ENCODE peak calls at places on chromosomes 5 and 9, in seven cellular contexts. Q, L, C, D, V, G and P are unnamed samples.

GRCh38 chr9:16728128-16728505 is 142.4 kb downstream of the BNC2 start:
- DNase-seq in L (no peak), Q (no peak), C (no peak), G (no peak), D (no peak), V (no peak), P (no peak)

GRCh38 chr5:92444888-92445287 is 1061.8 kb upstream of the ARRDC3 start:
- DNase-seq in Q (no peak), L (no peak), D (no peak), V (no peak), C (no peak), G (no peak), P (no peak)

GRCh38 chr5:82396871-82397514 is 118.8 kb upstream of the RPS23 start:
- DNase-seq in Q (no peak), L (peak; percentile 98), V (no peak), D (no peak), G (peak; percentile 99), C (no peak), P (peak; percentile 29)

GRCh38 chr5:60541980-60542379 is 158.0 kb downstream of the DEPDC1B start:
- DNase-seq in D (no peak), C (no peak), V (no peak), G (peak; percentile 85), Q (no peak), L (no peak), P (no peak)

GRCh38 chr9:97635026-97635425 is 1.4 kb downstream of the NCBP1 start:
- DNase-seq in C (no peak), Q (no peak), L (no peak), G (no peak), V (no peak), D (no peak), P (no peak)

GRCh38 chr9:92187989-92188714 is 72.9 kb upstream of the SPTLC1 start:
- DNase-seq in G (no peak), V (no peak), C (no peak), Q (no peak), L (no peak), D (no peak), P (no peak)

GRCh38 chr9:134298000-134298399 is 28.3 kb upstream of the RXRA start:
- DNase-seq in G (no peak), L (no peak), C (no peak), V (no peak), D (no peak), Q (no peak), P (no peak)

GRCh38 chr5:146091881-146092280 is 13.5 kb downstream of the PLAC8L1 start:
- DNase-seq in Q (no peak), C (no peak), D (no peak), L (no peak), G (no peak), V (no peak), P (no peak)

GRCh38 chr5:65926276-65926761 is at the start of gene ERBIN:
- DNase-seq in C (peak; percentile 75), G (peak; percentile 94), V (peak; percentile 68), D (peak; percentile 63), Q (peak; percentile 35), L (peak; percentile 60), P (peak; percentile 89)

GRCh38 chr9:134475051-134475790 is 149.0 kb downstream of the RXRA start:
- DNase-seq in D (no peak), G (peak; percentile 91), C (no peak), V (peak; percentile 33), Q (no peak), L (no peak), P (peak; percentile 77)

GRCh38 chr9:129497837-129498450 is 123.0 kb downstream of the C9orf50 start:
- DNase-seq in D (no peak), L (no peak), C (no peak), G (no peak), Q (no peak), V (no peak), P (no peak)

GRCh38 chr5:83034552-83035181 is 42.5 kb downstream of the TMEM167A start:
- DNase-seq in G (no peak), L (no peak), V (no peak), C (no peak), Q (no peak), D (no peak), P (no peak)

GRCh38 chr5:125043781-125044391 is 297.4 kb upstream of the ZNF608 start:
- DNase-seq in C (no peak), D (no peak), L (no peak), Q (no peak), V (no peak), G (peak; percentile 79), P (no peak)

GRCh38 chr5:66440202-66440680 is 156.0 kb upstream of the MAST4 start:
- DNase-seq in D (no peak), L (no peak), Q (no peak), C (no peak), G (peak; percentile 98), V (peak; percentile 24), P (no peak)

GRCh38 chr9:127279717-127280285 is 15.2 kb downstream of the GARNL3 start:
- DNase-seq in C (no peak), Q (no peak), L (no peak), G (no peak), D (no peak), V (no peak), P (no peak)

GRCh38 chr5:151198861-151199260 is 25.0 kb downstream of the CCDC69 start:
- DNase-seq in Q (no peak), L (no peak), D (no peak), V (no peak), G (no peak), C (no peak), P (no peak)

GRCh38 chr9:8816361-8816760 is 1016.8 kb upstream of the DMAC1 start:
- DNase-seq in V (no peak), D (no peak), C (no peak), L (no peak), G (peak; percentile 0), Q (no peak), P (no peak)

GRCh38 chr9:536597-537511 is 304.6 kb upstream of the DMRT1 start:
- DNase-seq in V (no peak), L (no peak), Q (no peak), G (no peak), C (no peak), D (no peak), P (no peak)

GRCh38 chr9:84371737-84372136 is 31.2 kb upstream of the SLC28A3 start:
- DNase-seq in Q (no peak), L (peak; percentile 50), D (no peak), C (no peak), V (no peak), G (peak; percentile 98), P (no peak)

GRCh38 chr9:114721491-114722362 is 39.7 kb upstream of the TEX48 start:
- DNase-seq in V (no peak), D (no peak), C (no peak), L (no peak), G (no peak), Q (no peak), P (peak; percentile 38)

GRCh38 chr5:86075139-86075538 is 542.6 kb upstream of the COX7C start:
- DNase-seq in V (no peak), Q (no peak), C (no peak), D (no peak), G (no peak), L (no peak), P (no peak)

GRCh38 chr9:6959275-6960000 is 201.7 kb downstream of the KDM4C start:
- DNase-seq in L (no peak), V (no peak), D (no peak), C (no peak), Q (no peak), G (no peak), P (no peak)